ENCODE peak calls at places on chromosomes 11 and 22, in six cellular contexts. D is GM04503; T is tibial artery; Q is stimulated activated CD4-positive, alpha-beta T cell treated with anti-CD3 and anti-CD28 coated beads, Interleukin-2, amount 100 ng/mL, for 48 hours; S is endothelial cell; J is EL. O is an unnamed sample.

GRCh38 chr11:980438-981365 is 55.0 kb downstream of the AP2A2 start:
- DNase-seq in D (no peak), T (no peak), Q (no peak), S (no peak), J (no peak), O (no peak)

GRCh38 chr22:44669725-44670027 is 32.3 kb upstream of the PRR5 start:
- DNase-seq in D (no peak), T (no peak), Q (no peak), S (peak; percentile 54), J (peak; percentile 24), O (no peak)

GRCh38 chr11:61694971-61695706 is 14.9 kb downstream of the DAGLA start:
- DNase-seq in D (no peak), T (peak; percentile 76), Q (no peak), S (no peak), J (no peak), O (no peak)

GRCh38 chr22:37544955-37545702 is 15.2 kb upstream of the CDC42EP1 start:
- DNase-seq in D (no peak), T (peak; percentile 69), Q (peak; percentile 57), S (peak; percentile 90), J (peak; percentile 80), O (no peak)

GRCh38 chr22:49398646-49399045 is 429.0 kb downstream of the BRD1 start:
- DNase-seq in D (no peak), T (no peak), Q (no peak), S (no peak), J (no peak), O (no peak)

GRCh38 chr11:94544582-94544831 is 786 bp downstream of the FUT4 start:
- DNase-seq in D (no peak), T (no peak), Q (no peak), S (peak; percentile 26), J (no peak), O (no peak)

GRCh38 chr11:5712507-5712906 is 22.9 kb downstream of the TRIM22 start:
- DNase-seq in D (no peak), T (no peak), Q (no peak), S (no peak), J (no peak), O (no peak)

GRCh38 chr11:17846852-17847453 is 112.4 kb downstream of the KCNC1 start:
- DNase-seq in D (no peak), T (no peak), Q (no peak), S (peak; percentile 5), J (no peak), O (no peak)

GRCh38 chr11:35214792-35215193 is 75.8 kb downstream of the CD44 start:
- DNase-seq in D (peak; percentile 82), T (no peak), Q (no peak), S (no peak), J (peak; percentile 98), O (no peak)

GRCh38 chr11:32706985-32707736 is 87.3 kb downstream of the CCDC73 start:
- DNase-seq in D (peak; percentile 31), T (no peak), Q (no peak), S (no peak), J (peak; percentile 75), O (no peak)

GRCh38 chr11:122617297-122617696 is 38.2 kb upstream of the UBASH3B start:
- DNase-seq in D (no peak), T (no peak), Q (no peak), S (no peak), J (peak; percentile 20), O (no peak)

GRCh38 chr11:79471071-79471470 is 30.2 kb upstream of the TENM4 start:
- DNase-seq in D (no peak), T (no peak), Q (no peak), S (no peak), J (no peak), O (no peak)

GRCh38 chr11:6405039-6405667 is 13.7 kb downstream of the APBB1 start:
- DNase-seq in D (no peak), T (no peak), Q (no peak), S (no peak), J (no peak), O (no peak)

GRCh38 chr11:15248749-15249148 is 134.0 kb downstream of the INSC start:
- DNase-seq in D (no peak), T (no peak), Q (no peak), S (no peak), J (no peak), O (no peak)

GRCh38 chr22:49458708-49459099 is 369.0 kb downstream of the BRD1 start:
- DNase-seq in D (no peak), T (no peak), Q (no peak), S (no peak), J (no peak), O (no peak)

GRCh38 chr22:44995282-44995597 is 14.6 kb downstream of the PHF21B start:
- DNase-seq in D (no peak), T (no peak), Q (no peak), S (no peak), J (no peak), O (no peak)

GRCh38 chr11:70233511-70233919 is 30.4 kb downstream of the FADD start:
- DNase-seq in D (no peak), T (no peak), Q (no peak), S (no peak), J (peak; percentile 88), O (no peak)

GRCh38 chr11:8809185-8809584 is 101.8 kb upstream of the AKIP1 start:
- DNase-seq in D (no peak), T (no peak), Q (no peak), S (no peak), J (peak; percentile 32), O (no peak)

GRCh38 chr11:117197006-117197405 is 2.2 kb upstream of the TAGLN start:
- DNase-seq in D (no peak), T (no peak), Q (no peak), S (no peak), J (no peak), O (no peak)